ENCODE peak calls at places on chromosomes 1 and 21, in eight cellular contexts. I is epithelial cell of esophagus, B is AG09309, Y is fibroblast of mammary gland, N is tibial nerve, M is choroid plexus epithelial cell, U is left ventricle myocardium inferior, S is fibroblast of lung. G is an unnamed sample.

GRCh38 chr21:46376856-46377453 is 53.0 kb downstream of the PCNT start:
- DNase-seq in N (no peak), Y (no peak), I (no peak), B (no peak), M (no peak), U (no peak), S (no peak), G (no peak)

GRCh38 chr1:88490676-88491075 is 193.4 kb upstream of the PKN2 start:
- DNase-seq in B (no peak), I (no peak), M (no peak), N (no peak), S (no peak), Y (no peak), U (no peak), G (no peak)

GRCh38 chr21:36700961-36701911 is 2.3 kb downstream of the SIM2 start:
- DNase-seq in S (no peak), N (no peak), U (no peak), Y (no peak), B (no peak), M (no peak), I (no peak), G (no peak)

GRCh38 chr1:1058921-1059493 is 15.1 kb downstream of the RNF223 start:
- DNase-seq in N (no peak), Y (no peak), S (peak), M (no peak), B (no peak), U (no peak), I (peak), G (no peak)

GRCh38 chr1:231853588-231854207 is 227.1 kb downstream of the DISC1 start:
- DNase-seq in I (no peak), Y (no peak), N (no peak), M (no peak), B (no peak), S (no peak), U (peak), G (no peak)

GRCh38 chr1:151705146-151705545 is 11.5 kb downstream of the CELF3 start:
- DNase-seq in N (no peak), Y (no peak), I (no peak), M (no peak), S (no peak), B (no peak), U (no peak), G (no peak)

GRCh38 chr1:212485895-212486590 is 53.3 kb downstream of the NENF start:
- DNase-seq in U (no peak), Y (peak), B (peak), N (no peak), S (peak), M (peak), I (peak), G (peak)

GRCh38 chr1:25484096-25484495 is 53.4 kb downstream of the MACO1 start:
- DNase-seq in I (no peak), S (no peak), B (no peak), N (no peak), U (peak), Y (no peak), M (no peak), G (no peak)

GRCh38 chr1:119080586-119080985 is 59.9 kb downstream of the WARS2 start:
- DNase-seq in S (peak), I (peak), N (no peak), M (peak), Y (peak), B (peak), U (no peak), G (peak)

GRCh38 chr1:228368801-228369607 is 37.6 kb downstream of the TRIM11 start:
- DNase-seq in I (no peak), Y (no peak), N (no peak), U (peak), M (no peak), S (no peak), B (no peak), G (no peak)

GRCh38 chr1:51234721-51235425 is 1.2 kb upstream of the RNF11 start:
- DNase-seq in U (peak), Y (peak), S (peak), N (peak), B (no peak), I (peak), M (peak), G (peak)

GRCh38 chr21:39105341-39105765 is 77.9 kb downstream of the PSMG1 start:
- DNase-seq in N (no peak), I (no peak), M (peak), B (no peak), S (no peak), Y (no peak), U (no peak), G (no peak)

GRCh38 chr1:23369335-23370013 is at the start of gene ZNF436:
- DNase-seq in M (peak), N (peak), S (peak), B (peak), I (peak), U (peak), Y (peak), G (peak)

GRCh38 chr1:74772945-74773344 is 40.0 kb downstream of the TYW3 start:
- DNase-seq in Y (peak), I (no peak), S (peak), M (peak), B (no peak), U (no peak), N (no peak), G (peak)

GRCh38 chr1:17195731-17196130 is 9.2 kb upstream of the PADI1 start:
- DNase-seq in S (no peak), N (no peak), B (no peak), I (no peak), U (no peak), M (no peak), Y (no peak), G (no peak)

GRCh38 chr1:3009021-3009420 is 12.2 kb upstream of the ACTRT2 start:
- DNase-seq in B (no peak), N (no peak), I (no peak), M (no peak), S (no peak), U (peak), Y (no peak), G (no peak)

GRCh38 chr1:21736876-21737275 is 46.1 kb downstream of the USP48 start:
- DNase-seq in M (no peak), Y (no peak), U (no peak), N (no peak), I (peak), S (no peak), B (no peak), G (no peak)

GRCh38 chr1:167221804-167222610 is 1.3 kb downstream of the POU2F1 start:
- DNase-seq in I (peak), S (peak), B (no peak), N (peak), M (peak), U (peak), Y (peak), G (peak)

GRCh38 chr1:214928574-214928973 is 154.0 kb upstream of the KCNK2 start:
- DNase-seq in Y (no peak), N (no peak), M (no peak), S (no peak), U (no peak), I (no peak), B (no peak), G (no peak)

GRCh38 chr1:212532469-212533235 is 75.9 kb upstream of the ATF3 start:
- DNase-seq in B (no peak), S (no peak), Y (no peak), M (no peak), I (no peak), U (no peak), N (no peak), G (no peak)

GRCh38 chr1:78340006-78340405 is 150.8 kb upstream of the PTGFR start:
- DNase-seq in S (peak), U (no peak), B (peak), N (no peak), M (peak), Y (peak), I (peak), G (peak)

GRCh38 chr1:203360772-203361171 is 9.8 kb upstream of the FMOD start:
- DNase-seq in S (no peak), N (no peak), Y (no peak), B (no peak), U (no peak), M (no peak), I (no peak), G (no peak)

GRCh38 chr1:10308001-10308400 is 90.9 kb upstream of the PGD start:
- DNase-seq in S (no peak), U (no peak), Y (peak), B (no peak), N (no peak), I (no peak), M (no peak), G (no peak)

GRCh38 chr21:41220208-41220733 is 52.3 kb downstream of the BACE2 start:
- DNase-seq in N (no peak), U (no peak), I (no peak), B (no peak), Y (peak), M (no peak), S (no peak), G (no peak)

GRCh38 chr1:14924012-14924452 is 229.5 kb upstream of the TMEM51 start:
- DNase-seq in B (no peak), Y (peak), S (peak), M (peak), I (peak), N (peak), U (peak), G (peak)

GRCh38 chr21:42671778-42672593 is 18.6 kb downstream of the PDE9A start:
- DNase-seq in M (no peak), U (no peak), N (no peak), I (peak), Y (no peak), S (peak), B (no peak), G (no peak)

GRCh38 chr1:51728611-51729155 is 111.8 kb downstream of the OSBPL9 start:
- DNase-seq in I (no peak), B (no peak), N (no peak), U (no peak), S (peak), M (no peak), Y (peak), G (no peak)

GRCh38 chr1:53725238-53725689 is 13.7 kb downstream of the GLIS1 start:
- DNase-seq in U (no peak), Y (no peak), I (no peak), S (peak), B (no peak), M (peak), N (no peak), G (peak)

GRCh38 chr1:41353744-41354143 is 7.5 kb upstream of the FOXO6 start:
- DNase-seq in Y (peak), B (no peak), S (peak), N (no peak), I (no peak), U (no peak), M (peak), G (no peak)

GRCh38 chr1:11559211-11559970 is 80.4 kb downstream of the DISP3 start:
- DNase-seq in B (no peak), N (no peak), M (no peak), S (no peak), I (peak), Y (no peak), U (no peak), G (no peak)

GRCh38 chr1:108719654-108720435 is 7.1 kb downstream of the FNDC7 start:
- DNase-seq in U (no peak), M (peak), B (peak), I (peak), N (no peak), S (peak), Y (peak), G (peak)

GRCh38 chr1:223125249-223125648 is 17.8 kb downstream of the TLR5 start:
- DNase-seq in Y (no peak), N (no peak), M (no peak), I (no peak), U (no peak), S (no peak), B (no peak), G (no peak)

GRCh38 chr1:84749427-84749826 is 59.2 kb upstream of the SSX2IP start:
- DNase-seq in Y (no peak), B (no peak), I (peak), N (no peak), S (no peak), U (no peak), M (no peak), G (no peak)

GRCh38 chr1:59994302-59995198 is 68.0 kb upstream of the CYP2J2 start:
- DNase-seq in M (peak), N (no peak), S (peak), U (no peak), Y (peak), I (no peak), B (peak), G (peak)

GRCh38 chr1:12477936-12478611 is 139.9 kb downstream of the DHRS3 start:
- DNase-seq in B (peak), N (peak), Y (peak), I (peak), S (peak), M (peak), U (peak), G (peak)

DNA sequence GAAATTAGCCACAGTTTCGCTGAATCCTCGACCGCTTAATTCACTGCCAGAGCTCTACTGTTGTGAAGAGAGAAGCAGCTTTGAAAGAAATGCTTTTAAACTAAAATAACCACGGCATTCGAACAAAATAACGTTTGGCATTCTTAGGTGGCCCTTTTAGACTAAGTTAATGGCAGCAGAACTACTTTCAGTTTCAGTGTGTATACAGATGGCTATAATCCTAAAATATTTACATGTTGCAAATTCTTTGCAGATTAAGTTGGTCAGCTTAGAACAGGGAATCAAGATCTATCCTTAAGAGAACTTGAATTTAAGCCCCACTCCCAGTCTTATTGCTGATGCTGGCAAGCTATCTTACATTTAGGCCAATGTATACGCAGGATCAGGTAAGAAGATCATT is 62.7 kb downstream of the ADSS2 start:
- DNase-seq in B (no peak), U (no peak), N (no peak), I (no peak), M (no peak), S (peak), Y (no peak), G (no peak)
- H3K4me3 ChIP-seq in B (no peak), U (no peak), N (no peak), I (no peak), M (no peak), S (peak), Y (no peak), G (peak)

DNA sequence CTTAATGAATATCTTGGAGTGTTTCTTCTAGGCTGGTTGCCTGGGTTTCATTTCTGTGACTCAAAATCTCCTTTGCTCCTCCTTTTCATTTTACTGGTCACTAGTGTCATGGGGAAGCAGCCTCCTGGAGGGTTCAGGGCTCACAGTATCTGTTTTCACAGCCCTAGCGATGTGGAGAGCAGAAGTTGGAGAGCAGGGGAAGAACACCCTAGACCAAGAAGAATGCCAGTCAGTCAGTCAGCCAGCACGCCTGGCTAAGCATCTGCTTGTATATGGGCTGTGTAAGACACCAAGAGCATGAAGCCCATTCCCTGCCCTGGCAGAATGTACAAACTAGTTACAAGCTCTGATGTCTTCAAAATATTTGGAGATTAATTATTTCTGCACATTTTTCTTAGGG is 7.9 kb downstream of the RXRG start:
- DNase-seq in B (no peak), S (no peak), Y (no peak), M (no peak), I (no peak), U (no peak), N (no peak), G (no peak)
- TF ChIP-seq CTCF in B (no peak), S (no peak), Y (no peak), M (no peak), I (no peak), U (no peak), N (no peak), G (no peak)

DNA sequence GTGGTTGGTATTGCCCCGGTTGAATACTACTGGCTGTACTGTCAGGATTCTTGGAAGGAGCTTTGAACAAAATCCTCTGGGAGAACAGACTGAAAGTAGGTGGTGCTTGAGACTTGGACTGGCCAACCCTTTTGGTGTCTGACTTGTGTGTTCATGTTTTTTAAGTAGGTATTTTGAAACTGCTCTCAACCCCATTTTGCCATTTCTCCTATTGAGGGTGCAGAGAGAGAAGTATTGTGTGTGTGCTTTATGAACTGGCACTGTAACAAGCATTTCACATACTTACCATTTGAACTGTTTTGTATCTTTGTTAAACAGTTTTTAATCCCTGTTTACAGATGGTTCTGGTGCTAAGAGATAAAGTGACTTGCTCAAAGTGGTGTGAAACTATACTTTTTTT is 21.3 kb downstream of the ARID1A start:
- DNase-seq in Y (peak), S (no peak), M (no peak), B (no peak), N (no peak), U (no peak), I (no peak), G (no peak)
- H3K4me3 ChIP-seq in Y (no peak), S (no peak), M (no peak), B (no peak), N (no peak), U (no peak), I (no peak), G (no peak)

GRCh38 chr1:62995173-62995572 is 211.2 kb downstream of the ATG4C start:
- DNase-seq in S (no peak), N (no peak), I (no peak), B (no peak), Y (no peak), M (no peak), U (no peak), G (no peak)

GRCh38 chr1:62991152-62991551 is 207.2 kb downstream of the ATG4C start:
- DNase-seq in I (no peak), U (no peak), Y (no peak), S (no peak), B (no peak), M (no peak), N (no peak), G (no peak)

GRCh38 chr1:62993844-62994243 is 209.9 kb downstream of the ATG4C start:
- DNase-seq in U (no peak), M (no peak), S (no peak), I (no peak), B (no peak), N (no peak), Y (no peak), G (no peak)

GRCh38 chr1:62989497-62989896 is 205.6 kb downstream of the ATG4C start:
- DNase-seq in U (no peak), B (no peak), S (no peak), M (peak), Y (no peak), N (no peak), I (no peak), G (no peak)
- TF ChIP-seq CTCF in U (no peak), B (no peak), S (no peak), M (peak), Y (peak), N (no peak), I (no peak), G (no peak)

GRCh38 chr1:31802190-31803150 is 13.4 kb downstream of the SPOCD1 start:
- DNase-seq in M (peak), Y (no peak), N (no peak), S (no peak), I (no peak), U (no peak), B (no peak), G (peak)
- H3K4me3 ChIP-seq in M (peak), Y (peak), N (peak), S (peak), I (no peak), U (peak), B (peak), G (peak)

DNA sequence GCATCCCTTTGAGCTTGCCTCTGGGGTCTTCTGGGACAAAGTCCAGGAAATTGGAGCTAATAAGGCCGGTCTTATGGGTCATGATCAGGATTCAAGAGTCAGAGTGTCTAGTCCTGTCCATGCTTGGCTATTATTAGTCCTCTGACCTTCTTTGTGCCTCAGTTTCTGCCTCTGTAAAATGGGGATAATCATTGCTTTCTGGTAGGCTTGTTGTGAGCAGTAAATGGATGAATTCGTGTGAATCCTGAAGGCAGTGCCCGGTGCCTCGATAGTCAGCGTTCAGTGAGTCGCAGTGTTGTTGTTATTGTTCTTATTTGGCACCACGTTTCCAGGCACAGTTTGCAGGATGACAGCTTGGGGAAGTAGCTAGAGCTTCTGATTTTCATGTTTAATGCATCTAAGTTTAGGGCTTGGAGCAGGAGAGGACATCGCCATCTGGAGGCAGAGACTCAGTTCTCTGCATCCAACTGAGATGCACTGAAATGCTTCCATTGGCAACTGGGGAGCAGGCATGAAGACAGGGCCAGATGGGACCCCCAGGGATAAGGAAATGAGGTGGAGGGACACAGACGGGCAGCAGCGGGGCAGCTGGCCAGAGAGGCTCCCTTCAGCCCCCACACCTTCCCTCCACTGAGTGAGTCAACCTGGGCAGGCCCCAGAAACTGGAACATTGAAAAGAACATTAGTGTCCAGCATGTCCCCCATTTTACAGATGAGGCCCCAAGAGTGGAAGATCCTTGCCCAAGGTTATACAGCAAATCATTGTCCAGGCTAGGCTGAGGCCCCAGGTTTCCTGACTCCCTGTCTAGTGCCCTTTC is 160.3 kb downstream of the PTPRU start:
- DNase-seq in N (no peak), I (peak), U (no peak), B (no peak), S (peak), Y (peak), M (peak), G (no peak)
- TF ChIP-seq CTCF in N (no peak), I (peak), U (no peak), B (peak), S (peak), Y (peak), M (peak), G (peak)

GRCh38 chr1:44777969-44778635 is 2.8 kb downstream of the RPS8 start:
- DNase-seq in M (no peak), B (no peak), I (no peak), U (no peak), S (no peak), N (no peak), Y (no peak), G (no peak)
- H3K4me3 ChIP-seq in M (peak), B (no peak), I (no peak), U (peak), S (no peak), N (no peak), Y (peak), G (peak)

DNA sequence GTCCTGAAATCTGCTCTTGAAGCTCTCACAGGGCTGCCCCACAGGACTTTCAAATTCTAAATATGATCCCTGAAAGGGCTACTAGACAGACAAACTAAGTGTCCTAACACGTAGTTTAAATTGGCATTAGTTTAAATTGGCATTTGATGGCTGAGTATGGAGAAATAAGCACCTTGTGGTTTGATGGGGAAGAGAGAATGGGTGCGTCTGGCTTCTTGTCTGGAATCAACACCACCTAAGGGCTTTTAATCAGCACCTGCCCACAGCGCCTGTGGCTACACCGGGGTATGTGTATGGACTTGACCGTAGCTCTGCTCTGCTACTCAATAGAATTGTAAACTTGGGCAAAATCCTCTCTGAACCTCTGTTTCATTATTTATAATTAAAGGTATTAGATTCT is 5.7 kb upstream of the LAMB3 start:
- DNase-seq in S (no peak), U (no peak), I (peak), Y (no peak), M (no peak), N (no peak), B (no peak), G (no peak)
- TF ChIP-seq CTCF in S (no peak), U (no peak), I (peak), Y (no peak), M (no peak), N (no peak), B (no peak), G (no peak)

GRCh38 chr1:159010398-159010797 is 691 bp downstream of the IFI16 start:
- DNase-seq in U (no peak), Y (no peak), S (no peak), B (no peak), N (no peak), M (no peak), I (no peak), G (no peak)
- H3K4me3 ChIP-seq in U (peak), Y (peak), S (peak), B (peak), N (peak), M (peak), I (peak), G (peak)